ENCODE peak calls at places on chromosome 15, in ten cellular contexts. Y is cardiac septum; S is stimulated activated CD8-positive, alpha-beta memory T cell treated with anti-CD3 and anti-CD28 coated beads, Interleukin-15, amount 100 ng/mL, for 4 hours; N is adrenal gland; R is HFFc6; O is transverse colon; P is B cell; F is HEK293T; C is HuH-7; J is colonic mucosa. W is an unnamed sample.

GRCh38 chr15:36936652-36937051 is 163.7 kb downstream of the MEIS2 start:
- DNase-seq in P (no peak), Y (no peak), J (no peak), N (no peak), O (no peak), S (no peak), C (no peak), F (no peak), R (peak; percentile 54), W (no peak)

GRCh38 chr15:98943609-98944111 is 63.9 kb downstream of the PGPEP1L start:
- DNase-seq in R (peak; percentile 11), P (no peak), N (peak; percentile 23), F (no peak), O (peak; percentile 37), C (no peak), Y (no peak), J (no peak), S (no peak), W (no peak)

GRCh38 chr15:87777054-87777498 is 479.5 kb downstream of the NTRK3 start:
- DNase-seq in C (no peak), R (peak; percentile 80), F (no peak), J (no peak), O (no peak), N (no peak), P (no peak), S (no peak), Y (no peak), W (no peak)

GRCh38 chr15:52668133-52668532 is 11.1 kb downstream of the ATOSA start:
- DNase-seq in C (no peak), N (no peak), F (no peak), Y (no peak), J (no peak), P (no peak), R (no peak), S (no peak), O (no peak), W (peak; percentile 87)

GRCh38 chr15:99451484-99451883 is 114.3 kb upstream of the MEF2A start:
- DNase-seq in O (no peak), N (peak; percentile 18), F (no peak), J (peak; percentile 13), S (no peak), C (no peak), Y (no peak), R (no peak), P (no peak), W (no peak)

GRCh38 chr15:64807051-64807749 is 18.2 kb downstream of the PIF1 start:
- DNase-seq in O (no peak), P (no peak), Y (no peak), J (no peak), R (no peak), F (no peak), C (no peak), S (no peak), N (no peak), W (no peak)

GRCh38 chr15:67690936-67691335 is 134.4 kb upstream of the SKOR1 start:
- DNase-seq in J (no peak), O (no peak), R (no peak), S (no peak), F (no peak), Y (no peak), C (no peak), N (no peak), P (no peak), W (peak; percentile 35)

GRCh38 chr15:51251591-51251990 is 86.8 kb downstream of the CYP19A1 start:
- DNase-seq in J (no peak), R (no peak), Y (no peak), F (no peak), N (no peak), C (no peak), P (no peak), S (no peak), O (no peak), W (no peak)

GRCh38 chr15:40042791-40043320 is 3.9 kb upstream of the SRP14 start:
- DNase-seq in Y (no peak), J (no peak), O (no peak), S (no peak), C (no peak), F (no peak), N (no peak), P (no peak), R (no peak), W (no peak)

GRCh38 chr15:44726136-44726535 is 10.2 kb upstream of the TRIM69 start:
- DNase-seq in C (no peak), F (no peak), S (no peak), Y (no peak), P (no peak), R (no peak), N (no peak), O (no peak), J (no peak), W (no peak)

GRCh38 chr15:57476533-57476975 is 100.2 kb downstream of the CGNL1 start:
- DNase-seq in C (no peak), R (peak; percentile 53), F (no peak), S (no peak), N (no peak), O (no peak), J (no peak), Y (no peak), P (no peak), W (peak; percentile 57)

GRCh38 chr15:66777054-66777453 is 75.0 kb downstream of the SMAD6 start:
- DNase-seq in O (no peak), C (no peak), R (no peak), S (no peak), P (no peak), F (no peak), N (no peak), J (no peak), Y (peak; percentile 69), W (no peak)

GRCh38 chr15:67925182-67925581 is 85.3 kb upstream of the RNU6-1 start:
- DNase-seq in N (no peak), S (no peak), P (no peak), J (no peak), R (no peak), O (no peak), Y (no peak), F (no peak), C (no peak), W (no peak)

GRCh38 chr15:22893081-22893480 is 54.6 kb downstream of the NIPA2 start:
- DNase-seq in Y (no peak), N (no peak), P (no peak), C (no peak), O (no peak), S (no peak), F (no peak), J (no peak), R (no peak), W (no peak)

GRCh38 chr15:59299919-59300617 is 72.6 kb downstream of the MYO1E start:
- DNase-seq in S (peak; percentile 74), C (no peak), O (peak; percentile 90), R (peak; percentile 92), J (peak; percentile 94), Y (peak; percentile 88), F (no peak), N (peak; percentile 70), P (peak; percentile 72), W (peak; percentile 99)

GRCh38 chr15:31377030-31377429 is 50.4 kb downstream of the KLF13 start:
- DNase-seq in C (no peak), R (no peak), F (no peak), N (no peak), J (peak; percentile 82), S (no peak), P (no peak), Y (no peak), O (peak; percentile 77), W (no peak)

GRCh38 chr15:28876131-28876844 is 9.5 kb upstream of the APBA2 start:
- DNase-seq in J (no peak), R (no peak), N (no peak), F (no peak), S (no peak), O (no peak), Y (no peak), P (no peak), C (no peak), W (no peak)

GRCh38 chr15:37824717-37825382 is 109.6 kb upstream of the TMCO5A start:
- DNase-seq in N (peak; percentile 45), C (no peak), P (no peak), Y (no peak), R (peak; percentile 96), S (no peak), F (no peak), J (no peak), O (no peak), W (peak; percentile 78)

GRCh38 chr15:55387027-55387426 is 21.1 kb downstream of the CCPG1 start:
- DNase-seq in O (no peak), R (no peak), N (no peak), J (no peak), S (no peak), P (no peak), Y (no peak), C (no peak), F (no peak), W (no peak)

GRCh38 chr15:75791337-75791713 is 51.9 kb upstream of the UBE2Q2 start:
- DNase-seq in S (no peak), N (no peak), P (no peak), R (no peak), O (no peak), C (no peak), J (no peak), F (no peak), Y (no peak), W (no peak)

W was measured in NCI-H226.